ENCODE peak calls at places on chromosomes 3 and 15, in six cellular contexts. C is right atrium auricular region, D is A549, Z is ELR, G is fibroblast of lung, F is NB4. A is an unnamed sample.

GRCh38 chr15:70095387-70096214 is 2.1 kb downstream of the TLE3 start:
- DNase-seq in Z (peak; percentile 25), D (no peak), F (peak; percentile 74), G (no peak), C (no peak), A (no peak)

GRCh38 chr3:194685723-194686413 is at the start of gene FAM43A:
- DNase-seq in Z (peak; percentile 93), G (peak; percentile 97), F (peak; percentile 96), D (peak; percentile 90), C (peak; percentile 97), A (peak; percentile 85)

GRCh38 chr3:134242649-134243637 is 7.7 kb downstream of the RYK start:
- DNase-seq in Z (peak; percentile 86), C (no peak), D (no peak), G (peak; percentile 90), F (peak; percentile 80), A (peak; percentile 77)

GRCh38 chr3:161854232-161854771 is 357.7 kb downstream of the OTOL1 start:
- DNase-seq in F (peak; percentile 50), D (peak; percentile 73), C (no peak), G (peak; percentile 93), Z (peak; percentile 80), A (peak; percentile 33)

GRCh38 chr3:157982359-157982758 is 123.9 kb downstream of the SHOX2 start:
- DNase-seq in Z (peak; percentile 20), C (no peak), G (no peak), D (no peak), F (no peak), A (no peak)

GRCh38 chr3:108302570-108302969 is 6.2 kb downstream of the HHLA2 start:
- DNase-seq in D (no peak), C (no peak), G (no peak), Z (no peak), F (no peak), A (no peak)

GRCh38 chr15:91970142-91970541 is 116.6 kb downstream of the SLCO3A1 start:
- DNase-seq in C (peak; percentile 86), D (no peak), Z (no peak), F (no peak), G (peak; percentile 28), A (peak; percentile 26)

GRCh38 chr3:15820911-15821310 is 23.1 kb upstream of the ANKRD28 start:
- DNase-seq in G (no peak), F (no peak), Z (peak; percentile 38), C (no peak), D (no peak), A (no peak)

GRCh38 chr15:68379058-68379758 is 52.8 kb downstream of the ITGA11 start:
- DNase-seq in D (no peak), Z (no peak), F (no peak), C (peak; percentile 50), G (no peak), A (no peak)

GRCh38 chr3:46865546-46865945 is 2.3 kb upstream of the MYL3 start:
- DNase-seq in F (no peak), G (no peak), D (no peak), Z (no peak), C (no peak), A (no peak)

GRCh38 chr3:168457973-168458539 is 362.3 kb upstream of the GOLIM4 start:
- DNase-seq in Z (no peak), D (no peak), G (no peak), F (no peak), C (no peak), A (no peak)

GRCh38 chr15:61681038-61681418 is 379.2 kb downstream of the VPS13C start:
- DNase-seq in G (no peak), C (no peak), D (no peak), Z (no peak), F (peak; percentile 73), A (no peak)